ENCODE peak calls at places on chromosomes 6 and 20, in five cellular contexts. N, T, L, I and X are unnamed samples.

GRCh38 chr20:52524865-52525264 is 333.3 kb upstream of the ZFP64 start:
- DNase-seq in N (no peak), I (no peak), T (no peak), L (no peak), X (no peak)

GRCh38 chr6:57262491-57262890 is 40.4 kb upstream of the RAB23 start:
- DNase-seq in N (no peak), L (peak; percentile 14), T (no peak), I (peak; percentile 51), X (peak; percentile 41)

GRCh38 chr6:136571065-136571464 is 20.8 kb upstream of the MAP7 start:
- DNase-seq in L (no peak), N (no peak), I (no peak), T (no peak), X (no peak)

GRCh38 chr20:45971425-45971674 is 653 bp downstream of the ZNF335 start:
- DNase-seq in I (no peak), N (no peak), T (no peak), L (no peak), X (no peak)

GRCh38 chr6:156174026-156174880 is 602.9 kb upstream of the ARID1B start:
- DNase-seq in I (no peak), T (no peak), N (no peak), L (no peak), X (no peak)

GRCh38 chr20:1801551-1801950 is 93.7 kb upstream of the SIRPA start:
- DNase-seq in L (no peak), I (no peak), T (no peak), N (no peak), X (no peak)

GRCh38 chr6:149264629-149265028 is 52.9 kb upstream of the TAB2 start:
- DNase-seq in L (no peak), T (no peak), N (no peak), I (no peak), X (no peak)

GRCh38 chr6:104799134-104799657 is 60.5 kb downstream of the HACE1 start:
- DNase-seq in L (no peak), T (no peak), N (no peak), I (no peak), X (no peak)

GRCh38 chr6:4359108-4359710 is 223.8 kb upstream of the ECI2 start:
- DNase-seq in T (peak; percentile 15), N (no peak), I (peak; percentile 23), L (peak; percentile 27), X (no peak)

GRCh38 chr20:210809-211502 is 16.1 kb upstream of the DEFB129 start:
- DNase-seq in L (no peak), T (no peak), N (no peak), I (no peak), X (no peak)

GRCh38 chr6:166402582-166403277 is 20.0 kb upstream of the MPC1 start:
- DNase-seq in N (no peak), I (no peak), T (no peak), L (no peak), X (no peak)

GRCh38 chr6:47014401-47014800 is 27.7 kb downstream of the ADGRF1 start:
- DNase-seq in I (no peak), T (no peak), N (no peak), L (no peak), X (no peak)

GRCh38 chr6:99297415-99297814 is 52.1 kb downstream of the FAXC start:
- DNase-seq in L (no peak), I (no peak), N (no peak), T (no peak), X (no peak)

GRCh38 chr6:12653396-12653910 is 63.1 kb upstream of the PHACTR1 start:
- DNase-seq in N (no peak), L (no peak), T (no peak), I (no peak), X (no peak)

GRCh38 chr20:41989935-41990635 is 371.9 kb upstream of the CHD6 start:
- DNase-seq in L (no peak), T (no peak), I (no peak), N (no peak), X (no peak)

GRCh38 chr6:120279706-120280105 is 930.1 kb upstream of the MAN1A1 start:
- DNase-seq in T (no peak), N (no peak), I (no peak), L (no peak), X (no peak)

GRCh38 chr6:113203135-113203534 is 654.0 kb upstream of the MARCKS start:
- DNase-seq in L (no peak), T (no peak), N (no peak), I (no peak), X (no peak)

GRCh38 chr20:59518881-59519706 is 85.2 kb upstream of the PHACTR3 start:
- DNase-seq in I (no peak), T (peak; percentile 60), N (no peak), L (no peak), X (no peak)

GRCh38 chr20:25285091-25285647 is 37.3 kb downstream of the PYGB start:
- DNase-seq in I (no peak), L (no peak), N (peak; percentile 35), T (peak; percentile 8), X (no peak)

GRCh38 chr6:148747493-148748160 is 797 bp downstream of the UST start:
- DNase-seq in I (peak; percentile 40), T (peak; percentile 46), L (peak; percentile 30), N (peak; percentile 62), X (peak; percentile 55)

GRCh38 chr6:149317656-149318571 is at the start of gene TAB2:
- DNase-seq in T (peak; percentile 41), L (peak; percentile 48), N (peak; percentile 65), I (no peak), X (peak; percentile 32)

GRCh38 chr20:47679462-47679861 is 105.8 kb downstream of the SULF2 start:
- DNase-seq in I (no peak), L (no peak), N (no peak), T (no peak), X (no peak)

GRCh38 chr20:62979876-62980373 is 26.8 kb downstream of the BHLHE23 start:
- DNase-seq in N (no peak), T (no peak), I (no peak), L (no peak), X (no peak)

GRCh38 chr20:53692465-53693067 is 98.9 kb upstream of the ZNF217 start:
- DNase-seq in I (peak; percentile 18), L (peak; percentile 24), T (no peak), N (no peak), X (peak; percentile 31)

GRCh38 chr6:155126727-155127439 is 131.8 kb downstream of the TIAM2 start:
- DNase-seq in I (no peak), L (no peak), N (no peak), T (no peak), X (no peak)

GRCh38 chr20:8940311-8940710 is 128.6 kb upstream of the PLCB4 start:
- DNase-seq in T (no peak), I (no peak), N (no peak), L (no peak), X (no peak)

GRCh38 chr6:39416728-39417127 is 94.2 kb upstream of the KCNK16 start:
- DNase-seq in T (no peak), N (no peak), I (no peak), L (no peak), X (peak; percentile 17)

GRCh38 chr6:7561153-7561964 is 19.9 kb downstream of the DSP start:
- DNase-seq in L (no peak), N (peak; percentile 94), T (peak; percentile 95), I (no peak), X (no peak)
- H3K36me3 ChIP-seq in L (no peaks in the 10 kb centered on the region), N (peaks cover 28% of the 10 kb centered on the region), T (peaks cover 15% of the 10 kb centered on the region), I (no peaks in the 10 kb centered on the region), X (peaks cover 4% of the 10 kb centered on the region)

GRCh38 chr6:1576166-1576565 is 33.5 kb upstream of the FOXC1 start:
- DNase-seq in T (no peak), I (no peak), L (no peak), N (no peak), X (no peak)

GRCh38 chr6:1576711-1577110 is 33.0 kb upstream of the FOXC1 start:
- DNase-seq in I (no peak), N (no peak), L (no peak), T (no peak), X (no peak)

GRCh38 chr6:1574895-1575212 is 34.9 kb upstream of the FOXC1 start:
- DNase-seq in N (no peak), T (no peak), I (no peak), L (no peak), X (no peak)

GRCh38 chr6:1574083-1574761 is 35.5 kb upstream of the FOXC1 start:
- DNase-seq in T (no peak), L (no peak), I (no peak), N (no peak), X (no peak)

DNA sequence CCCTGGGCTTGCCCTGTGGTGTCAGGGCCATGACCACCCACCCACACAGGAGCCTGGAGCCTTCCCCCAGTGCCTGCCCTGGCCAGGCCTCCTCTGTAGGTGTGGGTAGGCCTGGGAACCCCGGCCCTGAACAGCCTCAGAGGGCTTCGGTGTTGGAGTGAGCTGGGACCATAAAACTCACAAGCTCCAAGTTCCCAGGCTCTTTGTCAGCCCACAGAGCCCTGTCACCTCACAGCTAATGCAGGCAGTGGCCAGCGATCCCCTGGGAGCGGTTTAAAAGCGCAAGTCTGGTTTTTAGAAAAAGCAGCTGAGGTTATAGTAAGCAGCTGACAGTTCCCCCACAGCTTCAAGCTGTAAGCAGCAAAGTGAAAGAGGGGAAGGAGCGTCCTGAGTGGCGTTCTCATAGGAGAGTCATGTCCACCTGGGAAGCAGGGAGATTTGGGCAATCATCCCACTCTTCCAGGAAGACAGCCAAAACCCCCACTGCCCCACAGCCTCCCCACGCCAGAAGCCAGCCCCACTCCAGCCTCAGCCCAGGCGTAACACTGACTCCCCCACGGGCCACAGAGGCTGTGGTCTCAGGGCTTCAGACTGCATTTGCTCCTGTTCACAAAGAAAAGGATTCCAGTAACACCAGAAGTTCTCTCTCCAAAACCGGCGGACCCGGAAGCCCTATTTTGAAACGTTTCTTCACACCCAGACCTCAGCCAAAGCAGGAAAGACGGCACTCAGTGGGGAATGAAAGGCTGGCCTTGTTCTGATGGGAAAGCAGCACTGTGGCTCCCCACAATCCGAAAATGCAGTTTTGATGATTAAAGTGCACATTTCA is 34.3 kb upstream of the FOXC1 start:
- DNase-seq in T (no peak), I (peak; percentile 36), N (no peak), L (peak; percentile 57), X (no peak)
- H3K27ac ChIP-seq in T (peak overlapping the region; percentile 46), I (no peak overlapping the region), N (no peak overlapping the region), L (peak overlapping the region; percentile 57), X (no peak overlapping the region)

DNA sequence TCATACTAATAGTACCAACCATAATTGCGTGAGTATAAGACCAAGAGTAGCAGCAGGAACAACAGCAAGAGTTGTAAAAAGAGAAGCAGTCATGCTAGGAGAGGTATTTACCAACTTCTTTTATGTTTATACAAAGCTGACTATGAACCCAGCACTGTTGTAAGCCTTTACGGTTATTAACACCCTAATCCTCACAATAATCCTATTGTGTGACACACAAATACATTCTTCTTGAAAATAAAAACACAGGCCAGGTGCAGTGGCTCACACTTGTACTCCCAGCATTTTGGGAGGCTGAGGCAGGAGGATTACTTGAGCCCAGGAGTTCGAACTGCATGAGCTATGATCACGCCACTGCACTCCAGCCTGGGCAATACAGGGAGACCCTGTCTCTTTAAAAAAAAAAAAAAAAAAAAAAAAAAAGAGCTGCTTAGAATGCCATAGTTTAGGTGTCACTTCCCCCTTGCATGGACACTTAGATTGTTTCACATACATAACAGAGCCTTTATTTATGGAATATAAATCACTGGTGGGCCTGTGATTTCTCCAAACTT is 20.2 kb downstream of the HCK start:
- DNase-seq in T (no peak), N (no peak), L (no peak), I (no peak), X (no peak)
- H3K4me1 ChIP-seq in T (no peaks in the 10 kb centered on the region), N (no peaks in the 10 kb centered on the region), L (no peaks in the 10 kb centered on the region), I (no peaks in the 10 kb centered on the region), X (no peaks in the 10 kb centered on the region)

GRCh38 chr6:36603222-36604089 is 9.3 kb downstream of the SRSF3 start:
- DNase-seq in T (no peak), L (no peak), I (no peak), N (no peak), X (no peak)
- H3K36me3 ChIP-seq in T (peaks cover 65% of the 10 kb centered on the region), L (peaks cover 4% of the 10 kb centered on the region), I (peaks cover 92% of the 10 kb centered on the region), N (peaks cover 75% of the 10 kb centered on the region), X (peaks cover 55% of the 10 kb centered on the region)